ENCODE peak calls at places on chromosomes 16 and 17, in eight cellular contexts. W is H9; R is A549; V is stimulated activated CD8-positive, alpha-beta memory T cell treated with anti-CD3 and anti-CD28 coated beads, Interleukin-4, amount 100 ng/mL, for 1 hour; J is SK-N-DZ; B is SHP77; X is AG08396; H is foreskin melanocyte. N is an unnamed sample.

GRCh38 chr16:89922477-89922883 is 662 bp upstream of the TUBB3 start:
- DNase-seq in W (peak; percentile 83), R (peak; percentile 83), V (no peak), J (peak; percentile 73), B (peak; percentile 85), X (peak; percentile 93), H (peak; percentile 85), N (peak; percentile 84)

GRCh38 chr17:48100160-48100559 is 1.1 kb downstream of the CBX1 start:
- DNase-seq in W (no peak), R (no peak), V (no peak), J (no peak), B (no peak), X (peak; percentile 17), H (no peak), N (no peak)

GRCh38 chr16:54284319-54284930 is 2.2 kb downstream of the IRX3 start:
- DNase-seq in W (peak; percentile 52), R (no peak), V (no peak), J (no peak), B (no peak), X (no peak), H (no peak), N (peak; percentile 81)

GRCh38 chr17:77400445-77400870 is 259.7 kb downstream of the SEC14L1 start:
- DNase-seq in W (peak; percentile 81), R (no peak), V (peak; percentile 57), J (peak; percentile 52), B (no peak), X (no peak), H (no peak), N (peak; percentile 90)

GRCh38 chr17:1197781-1198490 is 18.2 kb upstream of the ABR start:
- DNase-seq in W (no peak), R (no peak), V (peak; percentile 33), J (no peak), B (no peak), X (no peak), H (no peak), N (peak; percentile 55)

GRCh38 chr17:36928450-36929125 is 8.7 kb upstream of the LHX1 start:
- DNase-seq in W (peak; percentile 36), R (no peak), V (no peak), J (no peak), B (no peak), X (no peak), H (no peak), N (peak; percentile 64)

GRCh38 chr16:72836181-72836580 is 211.7 kb downstream of the ZFHX3 start:
- DNase-seq in W (no peak), R (no peak), V (no peak), J (no peak), B (no peak), X (no peak), H (no peak), N (no peak)

GRCh38 chr17:70787721-70788120 is 618.4 kb downstream of the KCNJ2 start:
- DNase-seq in W (no peak), R (no peak), V (no peak), J (no peak), B (no peak), X (no peak), H (no peak), N (no peak)

GRCh38 chr17:16037636-16038035 is 38.0 kb downstream of the TTC19 start:
- DNase-seq in W (no peak), R (no peak), V (no peak), J (no peak), B (no peak), X (no peak), H (no peak), N (no peak)

GRCh38 chr17:63985387-63986140 is 12.6 kb upstream of the PRR29 start:
- DNase-seq in W (peak; percentile 71), R (no peak), V (no peak), J (no peak), B (no peak), X (no peak), H (no peak), N (peak; percentile 79)

GRCh38 chr17:5915337-5915736 is 154.8 kb upstream of the WSCD1 start:
- DNase-seq in W (peak; percentile 15), R (no peak), V (no peak), J (no peak), B (no peak), X (no peak), H (no peak), N (no peak)

GRCh38 chr16:67115649-67116048 is 5.9 kb downstream of the PHAF1 start:
- DNase-seq in W (no peak), R (peak; percentile 68), V (no peak), J (no peak), B (no peak), X (peak; percentile 89), H (peak; percentile 66), N (no peak)

GRCh38 chr17:17413215-17413792 is 63.5 kb upstream of the MED9 start:
- DNase-seq in W (no peak), R (no peak), V (no peak), J (no peak), B (no peak), X (no peak), H (no peak), N (no peak)

GRCh38 chr17:77200711-77201110 is 59.9 kb downstream of the SEC14L1 start:
- DNase-seq in W (no peak), R (no peak), V (no peak), J (no peak), B (no peak), X (no peak), H (no peak), N (no peak)

GRCh38 chr16:52034830-52035229 is 512.1 kb downstream of the TOX3 start:
- DNase-seq in W (no peak), R (no peak), V (no peak), J (no peak), B (no peak), X (no peak), H (no peak), N (no peak)

GRCh38 chr17:19978206-19978802 is 676 bp upstream of the AKAP10 start:
- DNase-seq in W (peak; percentile 73), R (no peak), V (no peak), J (no peak), B (no peak), X (no peak), H (no peak), N (peak; percentile 56)

GRCh38 chr16:80743273-80743672 is 61.1 kb downstream of the CDYL2 start:
- DNase-seq in W (no peak), R (no peak), V (no peak), J (no peak), B (no peak), X (no peak), H (no peak), N (no peak)

GRCh38 chr16:85206472-85207356 is 94.4 kb upstream of the CIBAR2 start:
- DNase-seq in W (no peak), R (no peak), V (no peak), J (peak; percentile 65), B (peak; percentile 41), X (peak; percentile 72), H (no peak), N (peak; percentile 92)

GRCh38 chr17:69874220-69874670 is 200.8 kb upstream of the KCNJ16 start:
- DNase-seq in W (no peak), R (no peak), V (no peak), J (no peak), B (no peak), X (peak; percentile 21), H (peak; percentile 96), N (no peak)

GRCh38 chr17:43772877-43773648 is 5.7 kb downstream of the DUSP3 start:
- DNase-seq in W (no peak), R (no peak), V (no peak), J (no peak), B (no peak), X (no peak), H (no peak), N (no peak)

GRCh38 chr17:74733365-74734122 is 3.5 kb upstream of the RAB37 start:
- DNase-seq in W (no peak), R (no peak), V (no peak), J (no peak), B (no peak), X (peak; percentile 3), H (no peak), N (no peak)

GRCh38 chr16:4523686-4524085 is 14.9 kb downstream of the CDIP1 start:
- DNase-seq in W (no peak), R (no peak), V (no peak), J (no peak), B (no peak), X (no peak), H (no peak), N (no peak)

GRCh38 chr16:10859020-10859419 is 18.0 kb upstream of the CIITA start:
- DNase-seq in W (no peak), R (no peak), V (no peak), J (no peak), B (no peak), X (no peak), H (no peak), N (no peak)

GRCh38 chr16:25771812-25772568 is 80.2 kb downstream of the HS3ST4 start:
- DNase-seq in W (no peak), R (no peak), V (no peak), J (no peak), B (no peak), X (no peak), H (no peak), N (no peak)

GRCh38 chr16:86716649-86717048 is 138.3 kb downstream of the FOXL1 start:
- DNase-seq in W (no peak), R (no peak), V (no peak), J (no peak), B (no peak), X (no peak), H (peak; percentile 88), N (no peak)

GRCh38 chr16:31487720-31488629 is 5.1 kb downstream of the SLC5A2 start:
- DNase-seq in W (peak; percentile 85), R (peak; percentile 69), V (peak; percentile 32), J (peak; percentile 62), B (peak; percentile 76), X (peak; percentile 77), H (no peak), N (peak; percentile 97)

GRCh38 chr17:55726440-55726839 is 3.8 kb upstream of the TMEM100 start:
- DNase-seq in W (no peak), R (peak; percentile 10), V (no peak), J (no peak), B (peak; percentile 71), X (peak; percentile 79), H (no peak), N (no peak)

GRCh38 chr16:67397451-67397801 is 4.1 kb upstream of the TPPP3 start:
- DNase-seq in W (no peak), R (no peak), V (no peak), J (no peak), B (no peak), X (no peak), H (no peak), N (peak; percentile 53)